ENCODE peak calls at places on chromosome 2, in six cellular contexts. O is HCT116, P is K562, S is H1, I is SK-N-SH, X is HepG2. Y is an unnamed sample.

GRCh38 chr2:121778736-121779487 is 23.5 kb downstream of the TSN start:
- DNase-seq in P (no peak), I (no peak), X (peak; percentile 84), S (no peak), O (no peak), Y (no peak)

GRCh38 chr2:36416370-36417165 is 61.0 kb downstream of the CRIM1 start:
- DNase-seq in O (no peak), P (no peak), X (no peak), S (no peak), I (no peak), Y (no peak)

GRCh38 chr2:220510668-220511067 is 883.2 kb downstream of the SLC4A3 start:
- DNase-seq in P (no peak), I (no peak), O (no peak), X (no peak), S (no peak), Y (no peak)

GRCh38 chr2:192773044-192773443 is 578.3 kb upstream of the TMEFF2 start:
- DNase-seq in X (peak; percentile 77), S (no peak), P (no peak), I (no peak), O (no peak), Y (no peak)

GRCh38 chr2:18516112-18516511 is 44.3 kb downstream of the RDH14 start:
- DNase-seq in X (no peak), O (no peak), S (no peak), I (no peak), P (no peak), Y (no peak)

GRCh38 chr2:202642567-202642966 is 7.8 kb downstream of the FAM117B start:
- DNase-seq in P (no peak), I (no peak), X (no peak), S (no peak), O (no peak), Y (no peak)

GRCh38 chr2:195737531-195738162 is 80.6 kb downstream of the SLC39A10 start:
- DNase-seq in X (no peak), P (no peak), S (no peak), O (no peak), I (no peak), Y (no peak)

GRCh38 chr2:64168756-64169155 is 24.5 kb upstream of the PELI1 start:
- DNase-seq in P (no peak), X (no peak), O (no peak), S (no peak), I (no peak), Y (no peak)

GRCh38 chr2:149733936-149734685 is 146.5 kb upstream of the MMADHC start:
- DNase-seq in P (no peak), O (no peak), I (peak; percentile 4), X (no peak), S (no peak), Y (peak; percentile 96)

GRCh38 chr2:188975497-188976102 is 1.4 kb downstream of the COL3A1 start:
- DNase-seq in O (no peak), I (no peak), S (no peak), X (no peak), P (peak; percentile 2), Y (no peak)

GRCh38 chr2:23360571-23361125 is 24.3 kb upstream of the KLHL29 start:
- DNase-seq in P (no peak), S (no peak), O (no peak), X (peak; percentile 51), I (peak; percentile 37), Y (no peak)

GRCh38 chr2:48137829-48138228 is 231.5 kb upstream of the FBXO11 start:
- DNase-seq in S (no peak), O (no peak), I (no peak), X (peak; percentile 16), P (no peak), Y (no peak)

GRCh38 chr2:127121776-127122176 is 14.8 kb upstream of the BIN1 start:
- DNase-seq in I (no peak), P (peak; percentile 4), X (no peak), O (no peak), S (no peak), Y (no peak)

GRCh38 chr2:73028841-73029240 is 42.7 kb downstream of the SFXN5 start:
- DNase-seq in I (no peak), O (no peak), S (no peak), P (no peak), X (no peak), Y (no peak)

GRCh38 chr2:196957881-196958525 is 31.5 kb upstream of the PGAP1 start:
- DNase-seq in I (no peak), X (no peak), S (no peak), P (no peak), O (no peak), Y (no peak)

GRCh38 chr2:224101820-224102630 is 62.9 kb upstream of the SERPINE2 start:
- DNase-seq in O (no peak), P (no peak), I (no peak), X (no peak), S (no peak), Y (peak; percentile 66)

GRCh38 chr2:30098271-30099005 is 48.4 kb upstream of the YPEL5 start:
- DNase-seq in O (no peak), I (no peak), S (no peak), X (no peak), P (no peak), Y (no peak)

GRCh38 chr2:1678609-1679008 is 65.7 kb downstream of the PXDN start:
- DNase-seq in S (no peak), P (no peak), O (no peak), X (no peak), I (no peak), Y (no peak)

GRCh38 chr2:96864343-96865091 is 5.4 kb downstream of the SEMA4C start:
- DNase-seq in O (no peak), P (no peak), I (no peak), X (no peak), S (no peak), Y (no peak)

GRCh38 chr2:187799601-187800000 is 245.4 kb upstream of the TFPI start:
- DNase-seq in I (no peak), S (no peak), O (no peak), P (no peak), X (no peak), Y (no peak)

GRCh38 chr2:224357098-224357901 is 44.6 kb downstream of the FAM124B start:
- DNase-seq in O (peak; percentile 44), I (peak; percentile 68), S (peak; percentile 76), P (peak; percentile 52), X (peak; percentile 58), Y (peak; percentile 74)

GRCh38 chr2:100470898-100471514 is 724 bp downstream of the NMS start:
- DNase-seq in X (peak; percentile 12), I (no peak), O (no peak), P (peak; percentile 57), S (peak; percentile 85), Y (no peak)

GRCh38 chr2:181104512-181105121 is 124.2 kb downstream of the UBE2E3 start:
- DNase-seq in O (peak; percentile 51), X (peak; percentile 34), I (peak; percentile 20), P (peak; percentile 12), S (no peak), Y (peak; percentile 51)

GRCh38 chr2:94956797-94957391 is 68.6 kb upstream of the MAL start:
- DNase-seq in S (peak; percentile 60), X (peak; percentile 13), O (peak; percentile 13), I (peak; percentile 52), P (peak; percentile 53), Y (peak; percentile 1)

GRCh38 chr2:32479993-32480392 is 123.2 kb downstream of the BIRC6 start:
- DNase-seq in I (no peak), X (no peak), P (peak; percentile 42), S (no peak), O (no peak), Y (no peak)

GRCh38 chr2:231449503-231450054 is 14.7 kb downstream of the NCL start:
- DNase-seq in I (no peak), X (peak; percentile 37), P (no peak), O (no peak), S (no peak), Y (no peak)

DNA sequence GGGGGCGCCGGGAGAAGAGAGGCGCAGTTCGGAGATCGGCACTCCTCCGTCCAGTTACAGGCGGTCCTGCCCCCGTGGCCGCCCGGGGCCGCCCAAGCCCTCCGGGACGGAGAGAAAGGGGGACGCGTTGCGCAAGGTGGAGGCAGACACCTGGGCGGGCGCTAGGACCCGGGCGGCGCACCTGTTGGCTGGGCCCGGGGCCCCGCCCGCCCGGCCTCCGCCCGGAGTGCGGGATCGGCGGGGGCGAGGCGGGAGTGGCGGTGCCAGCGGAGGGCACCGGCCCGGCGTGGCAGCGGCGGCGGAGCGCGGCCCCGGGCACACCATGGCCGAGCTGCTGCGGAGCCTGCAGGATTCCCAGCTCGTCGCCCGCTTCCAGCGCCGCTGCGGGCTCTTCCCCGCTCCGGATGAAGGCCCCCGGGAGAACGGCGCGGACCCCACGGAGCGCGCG is at the start of gene SGPP2:
- DNase-seq in X (no peak), P (no peak), S (peak; percentile 76), O (no peak), I (no peak), Y (no peak)
- H3K9ac ChIP-seq in X (no peak within 1 kb of the TSS), P (no peak within 1 kb of the TSS), S (peak within 1 kb of the TSS; percentile 34), O (no peak within 1 kb of the TSS), I (no peak within 1 kb of the TSS), Y (no peak within 1 kb of the TSS)

GRCh38 chr2:238239872-238240760 is at the start of gene HES6:
- DNase-seq in X (peak; percentile 82), S (peak; percentile 91), P (peak; percentile 96), O (peak; percentile 65), I (peak; percentile 98), Y (no peak)
- TF ChIP-seq POLR2AphosphoS5 in X (peak; percentile 92), S (peak; percentile 72), P (peak; percentile 80), O (peak; percentile 99), I (peak; percentile 65), Y (peak; percentile 55)

GRCh38 chr2:12498703-12499102 is 218.0 kb upstream of the TRIB2 start:
- DNase-seq in P (peak; percentile 26), S (no peak), X (no peak), I (no peak), O (no peak), Y (no peak)
- H3K36me3 ChIP-seq in P (no peaks in the 10 kb centered on the region), S (no peaks in the 10 kb centered on the region), X (no peaks in the 10 kb centered on the region), I (no peaks in the 10 kb centered on the region), O (no peaks in the 10 kb centered on the region), Y (no peaks in the 10 kb centered on the region)

GRCh38 chr2:26179446-26179907 is 6.6 kb downstream of the GAREM2 start:
- DNase-seq in X (no peak), S (no peak), I (peak; percentile 64), P (peak; percentile 7), O (no peak), Y (no peak)
- H3K9ac ChIP-seq in X (no peak overlapping the region), S (peak overlapping the region; percentile 61), I (no peak overlapping the region), P (peak overlapping the region; percentile 86), O (no peak overlapping the region), Y (no peak overlapping the region)